ENCODE peak calls at places on chromosomes 5 and 9, in nine cellular contexts. Z is esophagus squamous epithelium, I is PC-9, E is WERI-Rb-1, F is mammary epithelial cell, A is IMR-90, Q is prostate gland, D is upper lobe of right lung, W is tibial artery. V is an unnamed sample.

GRCh38 chr5:28714887-28715286 is 1676.5 kb upstream of the CDH9 start:
- DNase-seq in E (no peak), I (no peak), Z (no peak), D (no peak), Q (no peak), F (no peak), W (no peak), A (no peak), V (no peak)

GRCh38 chr5:150224483-150225027 is 34.7 kb downstream of the SLC6A7 start:
- DNase-seq in A (peak; percentile 67), I (no peak), W (no peak), F (no peak), Q (no peak), E (no peak), Z (no peak), D (no peak), V (no peak)

GRCh38 chr9:73782166-73782565 is 630.5 kb downstream of the ANXA1 start:
- DNase-seq in W (no peak), Q (no peak), D (no peak), E (no peak), I (no peak), Z (no peak), A (no peak), F (no peak), V (no peak)

GRCh38 chr5:163104496-163104895 is 332.9 kb upstream of the CCNG1 start:
- DNase-seq in Z (no peak), W (no peak), F (no peak), A (no peak), Q (no peak), D (no peak), E (peak; percentile 14), I (no peak), V (no peak)

GRCh38 chr5:179302499-179303185 is 42.6 kb downstream of the ADAMTS2 start:
- DNase-seq in E (no peak), A (no peak), I (no peak), F (no peak), D (peak; percentile 56), W (no peak), Z (no peak), Q (no peak), V (no peak)

GRCh38 chr9:132591244-132591643 is 8.8 kb downstream of the BARHL1 start:
- DNase-seq in Q (no peak), F (no peak), D (no peak), E (no peak), Z (no peak), I (no peak), A (no peak), W (no peak), V (no peak)

GRCh38 chr5:150335778-150336177 is 21.7 kb upstream of the TCOF1 start:
- DNase-seq in F (no peak), I (no peak), Z (no peak), D (no peak), E (no peak), A (peak; percentile 40), W (no peak), Q (no peak), V (no peak)

GRCh38 chr5:112529525-112529924 is 110.4 kb upstream of the EPB41L4A start:
- DNase-seq in E (no peak), W (no peak), A (no peak), Z (no peak), I (no peak), F (peak; percentile 28), D (no peak), Q (no peak), V (no peak)

GRCh38 chr5:79794347-79794746 is 104.7 kb downstream of the CMYA5 start:
- DNase-seq in F (no peak), E (no peak), A (no peak), Q (no peak), W (no peak), D (no peak), I (no peak), Z (no peak), V (no peak)

GRCh38 chr9:21510806-21511205 is 28.7 kb upstream of the IFNE start:
- DNase-seq in Q (no peak), W (no peak), A (no peak), D (no peak), Z (no peak), E (no peak), F (no peak), I (no peak), V (no peak)

DNA sequence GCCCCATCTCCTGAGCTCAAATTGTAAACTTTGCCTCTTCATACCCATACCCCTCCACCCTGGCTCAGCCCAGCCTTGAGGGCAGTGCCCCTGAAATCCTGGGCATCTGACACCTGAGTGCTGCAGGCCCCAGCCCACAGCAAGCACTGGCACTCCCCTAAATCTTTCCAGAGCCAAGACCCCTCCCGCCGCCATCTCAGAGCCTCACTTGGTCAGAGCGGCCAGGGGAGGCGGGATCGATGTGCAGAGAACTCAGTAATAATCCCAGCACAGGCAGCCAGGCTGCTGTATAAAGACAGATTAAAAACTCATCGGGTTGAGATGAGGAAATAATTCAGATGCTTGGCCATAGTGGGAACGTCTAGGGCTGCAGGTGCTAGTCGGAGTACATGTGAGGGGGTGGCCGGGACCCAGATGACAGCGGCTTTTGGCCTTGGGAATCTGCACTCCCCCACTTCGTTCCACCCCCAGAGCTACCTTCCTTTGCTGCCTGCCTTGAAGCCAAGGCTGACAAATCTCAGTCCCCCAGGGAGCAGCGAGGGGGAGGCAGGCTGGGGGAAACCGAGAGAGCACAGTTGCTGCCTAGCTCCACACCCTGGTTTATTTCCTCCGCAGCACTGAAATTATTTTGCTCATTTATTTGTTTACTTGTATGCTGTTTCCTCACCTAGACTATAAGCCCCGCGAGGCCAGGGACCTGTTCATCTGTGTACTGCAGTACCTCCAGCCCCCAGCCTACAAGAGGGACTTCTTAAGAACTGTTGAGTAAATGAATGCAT is 19.5 kb upstream of the ARAP3 start:
- DNase-seq in D (no peak), F (no peak), W (no peak), I (no peak), Z (no peak), E (peak; percentile 43), Q (no peak), A (no peak), V (no peak)
- H3K4me3 ChIP-seq in D (peak overlapping the region; percentile 53), F (no peak overlapping the region), W (no peak overlapping the region), I (no peak overlapping the region), Z (no peak overlapping the region), E (peak overlapping the region; percentile 15), Q (no peak overlapping the region), A (no peak overlapping the region), V (no peak overlapping the region)

GRCh38 chr9:87868175-87868574 is 14.5 kb upstream of the SPATA31E1 start:
- DNase-seq in Q (no peak), A (no peak), Z (no peak), F (no peak), W (no peak), D (no peak), I (no peak), E (no peak), V (no peak)

GRCh38 chr9:87867391-87867790 is 15.3 kb upstream of the SPATA31E1 start:
- DNase-seq in D (no peak), Z (no peak), Q (no peak), E (no peak), I (no peak), W (no peak), F (no peak), A (no peak), V (no peak)

GRCh38 chr9:87863882-87864465 is 18.7 kb upstream of the SPATA31E1 start:
- DNase-seq in A (no peak), Q (no peak), E (no peak), D (no peak), W (no peak), F (no peak), I (no peak), Z (no peak), V (no peak)

GRCh38 chr9:87864915-87865314 is 17.8 kb upstream of the SPATA31E1 start:
- DNase-seq in E (no peak), Z (no peak), F (no peak), Q (no peak), A (no peak), D (no peak), W (no peak), I (no peak), V (no peak)

GRCh38 chr9:87865626-87866025 is 17.1 kb upstream of the SPATA31E1 start:
- DNase-seq in D (no peak), A (peak; percentile 24), F (no peak), I (no peak), E (no peak), Q (no peak), Z (no peak), W (no peak), V (no peak)
- H3K27ac ChIP-seq in D (no peak overlapping the region), A (peak overlapping the region; percentile 81), F (no peak overlapping the region), I (no peak overlapping the region), E (no peak overlapping the region), Q (no peak overlapping the region), Z (no peak overlapping the region), W (no peak overlapping the region), V (no peak overlapping the region)

DNA sequence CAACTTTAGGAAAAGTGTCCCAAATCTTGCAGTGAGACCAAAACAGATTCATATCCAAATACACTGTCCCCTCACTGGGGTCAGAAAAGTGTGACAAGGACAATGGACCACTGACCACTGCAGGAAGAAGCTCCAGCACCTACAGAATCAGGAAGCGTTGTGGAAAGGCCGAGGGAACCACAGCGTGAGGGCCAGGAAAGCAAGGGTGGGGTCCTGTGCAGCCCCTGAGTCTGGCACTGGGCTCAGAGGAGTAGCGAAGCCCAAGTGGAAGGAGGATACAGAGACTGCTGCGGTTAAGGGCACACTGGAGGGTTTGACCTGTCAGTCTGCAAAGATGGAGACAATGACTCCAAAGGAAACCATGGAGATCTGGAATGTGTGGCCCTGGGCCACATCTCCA is 36.9 kb downstream of the C5orf15 start:
- DNase-seq in D (no peak), W (no peak), I (no peak), F (no peak), Q (no peak), Z (no peak), A (no peak), E (no peak), V (no peak)
- TF ChIP-seq CTCF in D (no peak), W (no peak), I (no peak), F (no peak), Q (no peak), Z (no peak), A (no peak), E (no peak), V (no peak)

GRCh38 chr9:37033753-37034319 is at the start of gene PAX5:
- DNase-seq in A (no peak), E (no peak), D (no peak), I (no peak), Z (no peak), W (no peak), F (no peak), Q (no peak), V (no peak)
- H3K4me3 ChIP-seq in A (no peak within 1 kb of the TSS), E (no peak within 1 kb of the TSS), D (peak within 1 kb of the TSS; percentile 32), I (no peak within 1 kb of the TSS), Z (no peak within 1 kb of the TSS), W (no peak within 1 kb of the TSS), F (no peak within 1 kb of the TSS), Q (peak within 1 kb of the TSS; percentile 8), V (no peak within 1 kb of the TSS)

DNA sequence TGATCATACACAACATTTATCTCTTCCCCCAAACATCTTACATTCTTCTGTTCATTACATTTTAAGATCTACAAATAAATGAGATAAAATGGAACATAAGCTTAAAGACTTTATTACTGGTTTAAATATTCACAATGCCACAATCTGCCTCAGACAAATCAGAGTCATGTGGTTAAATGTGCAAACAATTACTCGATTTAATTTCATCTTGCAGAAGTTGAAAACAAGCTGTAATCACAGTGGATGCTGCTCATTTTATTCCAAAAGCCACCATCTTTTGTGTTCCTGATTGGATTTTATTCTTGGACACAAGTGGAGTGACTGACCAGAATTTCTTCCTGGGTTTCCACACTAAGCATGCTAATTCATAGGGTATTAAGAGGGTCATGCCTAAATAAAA is 33.2 kb downstream of the SPOCK1 start:
- DNase-seq in I (no peak), W (no peak), D (no peak), F (no peak), Q (no peak), E (no peak), Z (no peak), A (no peak), V (no peak)
- H3K27ac ChIP-seq in I (no peak overlapping the region), W (peak overlapping the region; percentile 19), D (no peak overlapping the region), F (no peak overlapping the region), Q (no peak overlapping the region), E (no peak overlapping the region), Z (no peak overlapping the region), A (no peak overlapping the region), V (no peak overlapping the region)